ENCODE peak calls at places on chromosome 10, in nine cellular contexts. A is CD8-positive, alpha-beta memory T cell; U is fibroblast of lung; W is COLO829; B is activated CD4-positive, alpha-beta T cell treated with anti-CD3 and anti-CD28 coated beads, Interleukin-2, amount 50 U/mL, for 1 hour; R is central memory CD4-positive, alpha-beta T cell; F is activated CD8-positive, alpha-beta memory T cell treated with anti-CD3 and anti-CD28 coated beads for 24 hours; K is iPS DF 19.7; G is HAP-1. L is an unnamed sample.

GRCh38 chr10:131179386-131179785 is 132.1 kb downstream of the TCERG1L start:
- DNase-seq in A (no peak), G (no peak), F (no peak), B (no peak), R (no peak), W (no peak), U (no peak), K (no peak), L (no peak)

GRCh38 chr10:52578871-52579405 is 193.6 kb downstream of the MBL2 start:
- DNase-seq in G (no peak), B (no peak), F (no peak), K (no peak), A (no peak), U (peak; percentile 58), W (no peak), R (no peak), L (peak; percentile 91)

GRCh38 chr10:71285180-71285545 is 33.9 kb upstream of the SLC29A3 start:
- DNase-seq in B (peak; percentile 21), A (no peak), K (no peak), F (peak; percentile 76), U (peak; percentile 16), R (no peak), W (no peak), G (peak; percentile 76), L (peak; percentile 42)

GRCh38 chr10:67110286-67110685 is 184.4 kb downstream of the LRRTM3 start:
- DNase-seq in A (no peak), B (no peak), G (no peak), R (no peak), W (no peak), F (no peak), U (no peak), K (no peak), L (no peak)

GRCh38 chr10:102067091-102067916 is 2.2 kb downstream of the HPS6 start:
- DNase-seq in A (no peak), B (no peak), W (no peak), U (no peak), F (no peak), R (no peak), G (no peak), K (no peak), L (no peak)

GRCh38 chr10:104267721-104268690 is 978 bp upstream of the GSTO2 start:
- DNase-seq in R (no peak), B (no peak), W (no peak), G (no peak), A (no peak), U (no peak), F (peak; percentile 75), K (no peak), L (peak; percentile 31)

GRCh38 chr10:50501478-50501877 is 122.3 kb downstream of the SGMS1 start:
- DNase-seq in W (no peak), K (no peak), A (no peak), G (no peak), R (no peak), U (peak; percentile 69), B (no peak), F (no peak), L (peak; percentile 32)

GRCh38 chr10:79129361-79129997 is 60.7 kb downstream of the ZMIZ1 start:
- DNase-seq in K (peak; percentile 67), B (no peak), F (no peak), A (no peak), G (no peak), R (no peak), W (no peak), U (peak; percentile 75), L (peak; percentile 38)

GRCh38 chr10:102918817-102919236 is 733 bp downstream of the CNNM2 start:
- DNase-seq in B (peak; percentile 28), R (peak; percentile 31), G (no peak), K (no peak), F (no peak), U (no peak), W (no peak), A (peak; percentile 61), L (no peak)

GRCh38 chr10:70832852-70833542 is 17.2 kb downstream of the SGPL1 start:
- DNase-seq in B (no peak), A (no peak), U (peak; percentile 98), F (no peak), K (no peak), W (no peak), G (no peak), R (no peak), L (peak; percentile 89)

GRCh38 chr10:47031953-47032465 is 120.8 kb downstream of the PTPN20 start:
- DNase-seq in B (no peak), K (no peak), A (no peak), U (peak; percentile 14), R (no peak), W (peak; percentile 13), F (peak; percentile 19), G (no peak), L (peak; percentile 41)

GRCh38 chr10:34240031-34240430 is 575.1 kb downstream of the PARD3 start:
- DNase-seq in W (no peak), G (no peak), R (no peak), A (no peak), F (no peak), K (no peak), B (no peak), U (no peak), L (no peak)

GRCh38 chr10:76697923-76698322 is 939.7 kb downstream of the KCNMA1 start:
- DNase-seq in R (no peak), F (no peak), W (no peak), G (no peak), U (no peak), B (no peak), K (no peak), A (no peak), L (no peak)

GRCh38 chr10:56605043-56605442 is 244.0 kb upstream of the ZWINT start:
- DNase-seq in R (no peak), G (no peak), W (no peak), B (no peak), F (no peak), K (peak; percentile 25), A (no peak), U (no peak), L (no peak)

GRCh38 chr10:74439213-74439612 is 288.2 kb downstream of the ADK start:
- DNase-seq in W (no peak), A (no peak), G (no peak), B (no peak), R (no peak), F (no peak), U (peak; percentile 25), K (no peak), L (no peak)

GRCh38 chr10:12208460-12208859 is 12.5 kb downstream of the CDC123 start:
- DNase-seq in W (no peak), G (no peak), K (no peak), B (no peak), A (no peak), F (no peak), R (no peak), U (no peak), L (no peak)

GRCh38 chr10:132539431-132539839 is 1.8 kb downstream of the INPP5A start:
- DNase-seq in W (no peak), K (no peak), F (no peak), B (peak; percentile 53), G (no peak), A (peak; percentile 50), R (peak; percentile 41), U (peak; percentile 20), L (no peak)